ENCODE peak calls at places on chromosome 17, in seven cellular contexts. One of them, this sample, is unnamed.
A peak's percentile ranks its signal among the peaks of the same experiment; 100 is the strongest.

GRCh38 chr17:73166731-73167581 is 2.1 kb downstream of the SSTR2 start:
- DNase-seq in right atrium auricular region: no peak
- DNase-seq in psoas muscle: no peak
- DNase-seq in PC-3: no peak
- DNase-seq in suprapubic skin: no peak
- DNase-seq in fibroblast of lung: no peak
- DNase-seq in thoracic aorta: no peak
- DNase-seq in this sample: no peak

GRCh38 chr17:13114601-13115024 is 96.8 kb upstream of the ELAC2 start:
- DNase-seq in right atrium auricular region: no peak
- DNase-seq in PC-3: peak; percentile 71
- DNase-seq in thoracic aorta: no peak
- DNase-seq in suprapubic skin: no peak
- DNase-seq in psoas muscle: no peak
- DNase-seq in fibroblast of lung: peak; percentile 79
- DNase-seq in this sample: peak; percentile 41

GRCh38 chr17:2239882-2240430 is 63.6 kb downstream of the SMG6 start:
- DNase-seq in psoas muscle: peak; percentile 82
- DNase-seq in fibroblast of lung: peak; percentile 95
- DNase-seq in suprapubic skin: no peak
- DNase-seq in PC-3: peak; percentile 81
- DNase-seq in right atrium auricular region: peak; percentile 88
- DNase-seq in thoracic aorta: peak; percentile 55
- DNase-seq in this sample: no peak

GRCh38 chr17:8072727-8073461 is 14.6 kb downstream of the ALOX12B start:
- DNase-seq in suprapubic skin: no peak
- DNase-seq in fibroblast of lung: no peak
- DNase-seq in thoracic aorta: no peak
- DNase-seq in PC-3: no peak
- DNase-seq in right atrium auricular region: no peak
- DNase-seq in psoas muscle: no peak
- DNase-seq in this sample: no peak

GRCh38 chr17:77800832-77801231 is 157.7 kb upstream of the TNRC6C start:
- DNase-seq in fibroblast of lung: no peak
- DNase-seq in psoas muscle: no peak
- DNase-seq in PC-3: no peak
- DNase-seq in thoracic aorta: no peak
- DNase-seq in suprapubic skin: no peak
- DNase-seq in right atrium auricular region: no peak
- DNase-seq in this sample: no peak

GRCh38 chr17:69882281-69882680 is 192.7 kb upstream of the KCNJ16 start:
- DNase-seq in right atrium auricular region: no peak
- DNase-seq in fibroblast of lung: peak; percentile 42
- DNase-seq in thoracic aorta: no peak
- DNase-seq in suprapubic skin: no peak
- DNase-seq in psoas muscle: no peak
- DNase-seq in PC-3: no peak
- DNase-seq in this sample: no peak

GRCh38 chr17:76077582-76078110 is 1.3 kb upstream of the ZACN start:
- DNase-seq in suprapubic skin: no peak
- DNase-seq in thoracic aorta: no peak
- DNase-seq in PC-3: peak; percentile 19
- DNase-seq in right atrium auricular region: no peak
- DNase-seq in psoas muscle: no peak
- DNase-seq in fibroblast of lung: no peak
- DNase-seq in this sample: no peak

GRCh38 chr17:9676742-9677387 is 31.5 kb downstream of the USP43 start:
- DNase-seq in psoas muscle: no peak
- DNase-seq in thoracic aorta: no peak
- DNase-seq in fibroblast of lung: peak; percentile 94
- DNase-seq in PC-3: peak; percentile 94
- DNase-seq in right atrium auricular region: no peak
- DNase-seq in suprapubic skin: no peak
- DNase-seq in this sample: no peak

GRCh38 chr17:74815671-74816370 is 39.7 kb upstream of the NAT9 start:
- DNase-seq in psoas muscle: no peak
- DNase-seq in suprapubic skin: no peak
- DNase-seq in right atrium auricular region: no peak
- DNase-seq in fibroblast of lung: no peak
- DNase-seq in PC-3: no peak
- DNase-seq in thoracic aorta: no peak
- DNase-seq in this sample: no peak

GRCh38 chr17:21288581-21289017 is 4.1 kb downstream of the MAP2K3 start:
- DNase-seq in PC-3: peak; percentile 31
- DNase-seq in right atrium auricular region: no peak
- DNase-seq in thoracic aorta: no peak
- DNase-seq in fibroblast of lung: no peak
- DNase-seq in suprapubic skin: no peak
- DNase-seq in psoas muscle: peak; percentile 56
- DNase-seq in this sample: no peak

GRCh38 chr17:81432873-81433451 is 37.7 kb downstream of the BAHCC1 start:
- DNase-seq in fibroblast of lung: no peak
- DNase-seq in right atrium auricular region: no peak
- DNase-seq in suprapubic skin: no peak
- DNase-seq in PC-3: peak; percentile 49
- DNase-seq in thoracic aorta: no peak
- DNase-seq in psoas muscle: no peak
- DNase-seq in this sample: no peak

DNA sequence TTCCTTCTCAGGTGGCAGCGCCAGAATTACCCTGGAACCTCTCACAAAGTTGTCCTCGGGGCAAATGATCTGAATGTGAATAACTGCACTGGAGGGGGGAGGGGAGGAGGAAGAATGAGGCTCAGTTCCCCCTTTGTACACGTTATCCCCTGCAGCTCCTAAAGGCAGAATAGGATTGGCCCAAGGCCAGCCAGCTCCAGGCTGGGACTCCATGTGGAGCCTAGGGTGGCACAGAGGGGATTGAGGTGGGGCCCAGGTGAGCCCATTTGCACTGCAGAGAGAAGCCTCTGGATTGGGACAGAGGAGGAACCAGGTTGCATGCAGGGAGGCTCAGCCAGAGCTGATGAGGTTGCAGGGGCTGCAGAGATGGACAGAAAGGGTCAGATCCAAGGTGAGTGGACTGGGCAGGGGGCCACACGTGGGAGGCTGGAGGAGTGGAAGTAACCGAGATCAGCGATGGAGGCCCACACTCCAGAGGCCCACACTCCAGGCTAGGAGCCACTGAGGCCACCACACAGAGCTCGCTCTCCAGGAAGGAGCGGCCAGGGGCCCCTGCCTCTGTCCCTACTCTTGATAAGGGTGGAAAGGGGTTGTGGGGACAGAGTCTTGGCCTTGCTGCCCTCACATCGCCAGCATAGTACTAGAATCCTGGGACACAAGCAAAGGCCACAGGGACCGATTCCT is 78.6 kb downstream of the RBFOX3 start:
- DNase-seq in fibroblast of lung: no peak
- DNase-seq in psoas muscle: peak; percentile 9
- DNase-seq in PC-3: no peak
- DNase-seq in thoracic aorta: no peak
- DNase-seq in suprapubic skin: no peak
- DNase-seq in right atrium auricular region: no peak
- DNase-seq in this sample: no peak
- H3K27me3 ChIP-seq in fibroblast of lung: no peaks in the 10 kb centered on the region
- H3K27me3 ChIP-seq in psoas muscle: peaks cover 75% of the 10 kb centered on the region
- H3K27me3 ChIP-seq in PC-3: peaks cover 98% of the 10 kb centered on the region
- H3K27me3 ChIP-seq in thoracic aorta: no peaks in the 10 kb centered on the region
- H3K27me3 ChIP-seq in suprapubic skin: peaks cover 63% of the 10 kb centered on the region
- H3K27me3 ChIP-seq in right atrium auricular region: no peaks in the 10 kb centered on the region
- H3K27me3 ChIP-seq in this sample: no peaks in the 10 kb centered on the region

GRCh38 chr17:48564200-48565023 is 13.7 kb downstream of the HOXB4 start:
- DNase-seq in psoas muscle: no peak
- DNase-seq in thoracic aorta: no peak
- DNase-seq in fibroblast of lung: peak; percentile 39
- DNase-seq in PC-3: no peak
- DNase-seq in right atrium auricular region: no peak
- DNase-seq in suprapubic skin: no peak
- DNase-seq in this sample: no peak
- H3K27ac ChIP-seq in psoas muscle: peak overlapping the region; percentile 21
- H3K27ac ChIP-seq in thoracic aorta: peak overlapping the region; percentile 43
- H3K27ac ChIP-seq in fibroblast of lung: peak overlapping the region; percentile 86
- H3K27ac ChIP-seq in PC-3: no peak overlapping the region
- H3K27ac ChIP-seq in right atrium auricular region: peak overlapping the region; percentile 65
- H3K27ac ChIP-seq in suprapubic skin: peak overlapping the region; percentile 74
- H3K27ac ChIP-seq in this sample: no peak overlapping the region

GRCh38 chr17:45353047-45353446 is 36.2 kb upstream of the MAP3K14 start:
- DNase-seq in suprapubic skin: peak; percentile 26
- DNase-seq in right atrium auricular region: no peak
- DNase-seq in fibroblast of lung: no peak
- DNase-seq in psoas muscle: no peak
- DNase-seq in PC-3: no peak
- DNase-seq in thoracic aorta: no peak
- DNase-seq in this sample: no peak
- H3K4me1 ChIP-seq in suprapubic skin: no peaks in the 10 kb centered on the region
- H3K4me1 ChIP-seq in right atrium auricular region: no peaks in the 10 kb centered on the region
- H3K4me1 ChIP-seq in fibroblast of lung: no peaks in the 10 kb centered on the region
- H3K4me1 ChIP-seq in psoas muscle: no peaks in the 10 kb centered on the region
- H3K4me1 ChIP-seq in PC-3: no peaks in the 10 kb centered on the region
- H3K4me1 ChIP-seq in thoracic aorta: no peaks in the 10 kb centered on the region
- H3K4me1 ChIP-seq in this sample: no peaks in the 10 kb centered on the region

DNA sequence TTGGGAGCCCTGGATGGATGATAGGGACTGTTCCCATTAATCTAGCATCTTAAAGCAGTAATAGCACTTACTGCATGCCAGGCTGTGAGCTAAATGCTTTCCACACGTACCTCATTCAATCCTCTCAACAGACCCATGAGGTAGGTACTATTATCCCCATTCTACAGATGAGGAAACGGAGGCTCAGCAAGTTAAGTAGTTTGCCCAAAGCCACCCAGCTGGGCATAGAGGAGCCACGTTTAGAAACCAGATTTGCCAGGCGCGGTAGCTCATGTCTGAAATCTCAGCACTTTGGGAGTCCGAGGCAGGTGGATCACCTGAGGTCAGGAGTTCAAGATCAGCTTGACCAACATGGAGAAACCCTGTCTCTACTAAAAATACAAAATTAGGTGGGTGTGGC is 2.0 kb upstream of the RAI1 start:
- DNase-seq in suprapubic skin: no peak
- DNase-seq in PC-3: no peak
- DNase-seq in fibroblast of lung: no peak
- DNase-seq in psoas muscle: peak; percentile 3
- DNase-seq in right atrium auricular region: no peak
- DNase-seq in thoracic aorta: no peak
- DNase-seq in this sample: no peak
- H3K27me3 ChIP-seq in suprapubic skin: no peaks in the 10 kb centered on the region
- H3K27me3 ChIP-seq in PC-3: no peaks in the 10 kb centered on the region
- H3K27me3 ChIP-seq in fibroblast of lung: peaks cover 2% of the 10 kb centered on the region
- H3K27me3 ChIP-seq in psoas muscle: no peaks in the 10 kb centered on the region
- H3K27me3 ChIP-seq in right atrium auricular region: no peaks in the 10 kb centered on the region
- H3K27me3 ChIP-seq in thoracic aorta: no peaks in the 10 kb centered on the region
- H3K27me3 ChIP-seq in this sample: peaks cover 65% of the 10 kb centered on the region

DNA sequence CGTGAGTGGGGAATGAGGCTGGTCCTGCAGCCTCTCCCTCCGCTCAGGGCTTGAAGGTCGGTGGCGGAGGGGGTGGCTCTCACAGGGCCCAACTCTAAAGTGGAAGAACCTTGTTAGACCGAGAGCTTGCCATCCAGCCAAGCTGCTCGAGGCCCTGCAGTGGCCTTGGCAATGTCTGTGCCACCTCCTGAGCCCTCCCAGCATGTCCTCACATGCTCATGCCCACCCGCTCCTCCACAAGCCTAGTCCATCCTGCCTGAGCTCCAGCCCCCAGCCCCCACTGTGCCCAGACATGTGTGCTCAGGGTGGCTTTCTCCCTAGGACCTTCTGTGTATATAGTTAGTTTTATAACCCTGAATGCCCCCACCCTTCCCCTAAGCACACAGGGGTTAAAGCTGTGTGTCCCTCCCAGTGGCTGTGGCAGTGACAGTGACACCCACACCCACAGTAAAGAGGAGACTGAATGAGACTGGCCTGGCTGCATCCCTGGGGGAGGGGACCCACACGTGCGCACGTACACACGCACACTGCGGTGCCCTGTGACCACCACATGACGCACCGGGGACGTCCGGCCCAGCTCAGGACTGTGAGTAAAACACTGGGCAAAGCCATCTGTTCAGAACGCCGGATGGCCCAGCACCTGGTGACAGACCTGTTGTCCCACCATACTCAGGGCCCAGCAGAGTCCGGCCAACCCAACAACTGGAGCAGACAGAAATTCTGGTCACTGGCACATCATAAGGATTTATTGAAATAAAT is 15.6 kb downstream of the PDK2 start:
- DNase-seq in thoracic aorta: no peak
- DNase-seq in fibroblast of lung: no peak
- DNase-seq in psoas muscle: peak; percentile 90
- DNase-seq in right atrium auricular region: peak; percentile 84
- DNase-seq in suprapubic skin: no peak
- DNase-seq in PC-3: no peak
- DNase-seq in this sample: no peak
- H3K27ac ChIP-seq in thoracic aorta: peak overlapping the region; percentile 100
- H3K27ac ChIP-seq in fibroblast of lung: no peak overlapping the region
- H3K27ac ChIP-seq in psoas muscle: peak overlapping the region; percentile 98
- H3K27ac ChIP-seq in right atrium auricular region: peak overlapping the region; percentile 100
- H3K27ac ChIP-seq in suprapubic skin: peak overlapping the region; percentile 67
- H3K27ac ChIP-seq in PC-3: no peak overlapping the region
- H3K27ac ChIP-seq in this sample: no peak overlapping the region

GRCh38 chr17:80108321-80108971 is 7.1 kb downstream of the GAA start:
- DNase-seq in thoracic aorta: no peak
- DNase-seq in right atrium auricular region: no peak
- DNase-seq in suprapubic skin: peak; percentile 76
- DNase-seq in PC-3: no peak
- DNase-seq in fibroblast of lung: no peak
- DNase-seq in psoas muscle: peak; percentile 41
- DNase-seq in this sample: no peak
- H3K4me1 ChIP-seq in thoracic aorta: no peaks in the 10 kb centered on the region
- H3K4me1 ChIP-seq in right atrium auricular region: no peaks in the 10 kb centered on the region
- H3K4me1 ChIP-seq in suprapubic skin: peaks cover 26% of the 10 kb centered on the region
- H3K4me1 ChIP-seq in PC-3: no peaks in the 10 kb centered on the region
- H3K4me1 ChIP-seq in fibroblast of lung: no peaks in the 10 kb centered on the region
- H3K4me1 ChIP-seq in psoas muscle: no peaks in the 10 kb centered on the region
- H3K4me1 ChIP-seq in this sample: peaks cover 9% of the 10 kb centered on the region